ENCODE peak calls at places on chromosomes 5 and 9, in nine cellular contexts. Y, R, H, A, C, S, D, K and L are unnamed samples.

GRCh38 chr9:7879551-7880245 is 80.1 kb upstream of the DMAC1 start:
- DNase-seq in R (no peak), K (no peak), S (no peak), D (peak; percentile 55), H (no peak), C (no peak), A (peak; percentile 43), Y (peak; percentile 42), L (no peak)

GRCh38 chr9:83699615-83700014 is 8.1 kb downstream of the UBQLN1 start:
- DNase-seq in R (no peak), C (no peak), Y (no peak), D (peak; percentile 29), S (no peak), A (no peak), K (no peak), H (no peak), L (no peak)

GRCh38 chr9:18829858-18830257 is 203.2 kb downstream of the SAXO1 start:
- DNase-seq in H (no peak), S (no peak), D (no peak), A (no peak), Y (no peak), R (no peak), K (peak; percentile 22), C (peak; percentile 37), L (no peak)

GRCh38 chr9:3884736-3885135 is 358.9 kb upstream of the RFX3 start:
- DNase-seq in S (no peak), K (no peak), D (no peak), H (no peak), A (no peak), R (no peak), Y (peak; percentile 43), C (no peak), L (no peak)

GRCh38 chr5:139696167-139696893 is 48.2 kb downstream of the CXXC5 start:
- DNase-seq in C (no peak), S (no peak), D (no peak), K (peak; percentile 48), H (no peak), Y (no peak), A (no peak), R (no peak), L (no peak)

GRCh38 chr5:91706785-91707520 is 323.8 kb upstream of the ARRDC3 start:
- DNase-seq in K (peak; percentile 9), S (no peak), D (no peak), C (no peak), R (no peak), H (no peak), A (no peak), Y (no peak), L (no peak)

GRCh38 chr5:173802670-173803165 is 85.4 kb upstream of the CPEB4 start:
- DNase-seq in R (peak; percentile 39), K (peak; percentile 60), C (no peak), A (no peak), S (no peak), D (no peak), Y (no peak), H (peak; percentile 77), L (no peak)

GRCh38 chr9:17627641-17628040 is 48.8 kb downstream of the SH3GL2 start:
- DNase-seq in R (peak; percentile 37), H (no peak), C (no peak), D (no peak), Y (no peak), K (no peak), S (no peak), A (no peak), L (no peak)

GRCh38 chr5:56668996-56669395 is 146.4 kb upstream of the MAP3K1 start:
- DNase-seq in S (no peak), A (no peak), H (no peak), R (peak; percentile 67), Y (no peak), K (no peak), C (no peak), D (peak; percentile 27), L (no peak)

GRCh38 chr5:150112211-150113046 is 26.1 kb upstream of the CSF1R start:
- DNase-seq in Y (peak; percentile 48), S (peak; percentile 39), H (peak; percentile 41), A (peak; percentile 41), K (peak; percentile 97), C (no peak), R (peak; percentile 67), D (no peak), L (peak; percentile 98)

GRCh38 chr9:137760426-137760825 is 117.2 kb upstream of the CACNA1B start:
- DNase-seq in S (no peak), D (no peak), H (no peak), Y (no peak), A (no peak), K (peak; percentile 51), R (no peak), C (no peak), L (peak; percentile 81)

GRCh38 chr5:120610145-120610544 is 146.0 kb downstream of the PRR16 start:
- DNase-seq in R (no peak), C (no peak), S (no peak), Y (no peak), H (no peak), D (no peak), A (no peak), K (no peak), L (no peak)
- H3K27ac ChIP-seq in R (peak overlapping the region; percentile 43), C (no peak overlapping the region), S (peak overlapping the region; percentile 88), Y (no peak overlapping the region), H (no peak overlapping the region), D (no peak overlapping the region), A (no peak overlapping the region), K (peak overlapping the region; percentile 33), L (peak overlapping the region; percentile 91)

GRCh38 chr9:136541709-136542108 is 4.1 kb downstream of the NOTCH1 start:
- DNase-seq in R (no peak), K (no peak), H (no peak), D (no peak), A (no peak), C (no peak), S (no peak), Y (no peak), L (no peak)
- H3K4me1 ChIP-seq in R (peaks cover 30% of the 10 kb centered on the region), K (peaks cover under 1% of the 10 kb centered on the region), H (peaks cover 8% of the 10 kb centered on the region), D (peaks cover 41% of the 10 kb centered on the region), A (peaks cover 5% of the 10 kb centered on the region), C (peaks cover 64% of the 10 kb centered on the region), S (peaks cover 11% of the 10 kb centered on the region), Y (peaks cover 26% of the 10 kb centered on the region), L (peaks cover 26% of the 10 kb centered on the region)

DNA sequence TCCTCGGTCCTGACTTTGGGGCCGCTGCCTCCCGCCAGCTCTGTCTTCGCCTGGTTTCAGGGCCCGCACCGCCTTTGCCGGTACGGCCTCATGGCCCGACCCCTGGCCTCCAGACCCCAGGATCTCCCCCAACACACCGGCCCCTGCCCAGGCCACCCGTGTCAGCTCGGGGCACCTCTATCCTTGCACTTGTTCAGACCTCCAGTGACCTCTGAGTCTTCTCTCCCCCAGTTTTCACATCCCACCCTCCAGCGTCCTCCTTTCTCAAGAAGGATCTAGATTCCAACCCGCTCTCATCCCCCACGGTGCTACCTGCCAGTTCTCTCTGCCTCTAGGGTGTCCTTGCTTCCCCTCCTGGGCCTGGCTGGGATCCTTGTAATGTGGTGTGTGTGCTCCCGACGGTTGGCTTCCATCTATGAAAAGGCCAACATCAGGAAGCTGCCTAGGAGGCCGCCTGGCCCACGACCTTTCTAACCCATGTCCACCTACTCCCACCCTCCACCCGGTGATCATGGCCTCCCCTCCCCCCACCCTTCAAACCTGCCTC is 61.1 kb downstream of the SPATA31C2 start:
- DNase-seq in Y (no peak), R (no peak), A (no peak), H (no peak), D (no peak), S (no peak), C (no peak), K (no peak), L (no peak)
- H2AFZ ChIP-seq in Y (peak overlapping the region; percentile 98), R (peak overlapping the region; percentile 76), A (peak overlapping the region; percentile 55), H (peak overlapping the region; percentile 91), D (no peak overlapping the region), S (peak overlapping the region; percentile 83), C (peak overlapping the region; percentile 66), K (peak overlapping the region; percentile 92), L (peak overlapping the region; percentile 93)

GRCh38 chr5:157506066-157506590 is 46.1 kb downstream of the NIPAL4 start:
- DNase-seq in Y (no peak), C (no peak), S (no peak), K (no peak), A (no peak), R (no peak), H (no peak), D (no peak), L (no peak)

GRCh38 chr5:157505496-157505895 is 45.5 kb downstream of the NIPAL4 start:
- DNase-seq in C (no peak), Y (no peak), D (no peak), K (no peak), A (no peak), R (no peak), H (no peak), S (no peak), L (no peak)

GRCh38 chr5:157497875-157498611 is 38.0 kb downstream of the NIPAL4 start:
- DNase-seq in D (no peak), Y (no peak), R (no peak), H (no peak), S (peak; percentile 29), A (no peak), C (no peak), K (no peak), L (no peak)

GRCh38 chr5:157506981-157507780 is 47.2 kb downstream of the NIPAL4 start:
- DNase-seq in Y (no peak), A (no peak), C (peak; percentile 81), R (peak; percentile 65), H (no peak), S (no peak), K (no peak), D (no peak), L (peak; percentile 77)

DNA sequence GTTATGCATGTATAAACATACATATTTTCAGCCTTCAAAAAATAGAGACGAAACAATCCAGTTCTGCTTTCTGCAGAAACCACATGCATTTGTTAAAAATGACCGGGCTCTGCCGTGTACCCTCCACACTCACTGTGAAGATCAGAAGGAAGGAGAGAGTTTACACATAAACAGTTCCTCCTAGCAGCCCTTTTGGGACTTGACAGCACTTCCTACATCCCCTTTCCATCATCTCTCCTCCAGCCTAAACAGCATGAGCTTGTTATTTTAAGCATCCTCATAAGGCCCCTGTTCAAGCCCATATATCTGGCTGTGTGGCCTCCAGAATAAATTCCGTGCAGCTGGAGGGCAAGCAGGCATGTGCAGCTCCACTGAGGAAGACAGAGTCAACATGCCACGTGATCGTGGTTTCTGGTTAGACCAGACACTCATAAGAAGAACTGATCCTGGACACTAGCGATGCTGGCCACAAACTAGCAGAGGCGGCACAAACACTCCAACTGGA is 42.2 kb downstream of the NIPAL4 start:
- DNase-seq in A (no peak), D (peak; percentile 91), S (no peak), R (no peak), H (no peak), C (no peak), K (no peak), Y (no peak), L (no peak)
- H3K27ac ChIP-seq in A (no peak overlapping the region), D (peak overlapping the region; percentile 100), S (no peak overlapping the region), R (no peak overlapping the region), H (no peak overlapping the region), C (no peak overlapping the region), K (no peak overlapping the region), Y (no peak overlapping the region), L (no peak overlapping the region)